ENCODE peak calls at places on chromosomes 3 and 15, in five cellular contexts. G, H, I, L and T are unnamed samples.

GRCh38 chr3:185646382-185647133 is 60.5 kb downstream of the SENP2 start:
- DNase-seq in G (no peak), H (no peak), I (no peak), L (no peak), T (no peak)

GRCh38 chr3:44887101-44887500 is 12.7 kb downstream of the TGM4 start:
- DNase-seq in G (no peak), H (no peak), I (no peak), L (no peak), T (no peak)

GRCh38 chr3:155326901-155327300 is 33.4 kb upstream of the STRIT1 start:
- DNase-seq in G (no peak), H (no peak), I (no peak), L (no peak), T (no peak)

GRCh38 chr15:60683156-60683555 is 204.2 kb upstream of the ICE2 start:
- DNase-seq in G (no peak), H (no peak), I (no peak), L (no peak), T (no peak)

GRCh38 chr3:196012481-196012880 is 69.4 kb downstream of the TFRC start:
- DNase-seq in G (no peak), H (no peak), I (no peak), L (no peak), T (no peak)

GRCh38 chr3:159763466-159764210 is 225.0 kb upstream of the IL12A start:
- DNase-seq in G (peak; percentile 91), H (peak; percentile 62), I (no peak), L (peak; percentile 93), T (peak; percentile 92)

GRCh38 chr3:139134678-139135372 is 90.1 kb upstream of the PRR23C start:
- DNase-seq in G (no peak), H (no peak), I (no peak), L (peak; percentile 32), T (no peak)

GRCh38 chr3:183554377-183554776 is 1.1 kb downstream of the KLHL6 start:
- DNase-seq in G (no peak), H (no peak), I (no peak), L (peak; percentile 26), T (no peak)

GRCh38 chr15:67968564-67969440 is 85.3 kb upstream of the PIAS1 start:
- DNase-seq in G (no peak), H (no peak), I (no peak), L (no peak), T (no peak)

GRCh38 chr3:3429841-3430240 is 250.3 kb upstream of the CRBN start:
- DNase-seq in G (no peak), H (no peak), I (no peak), L (no peak), T (no peak)

GRCh38 chr3:38127611-38128302 is 9.2 kb downstream of the ACAA1 start:
- DNase-seq in G (no peak), H (peak; percentile 15), I (no peak), L (no peak), T (no peak)

GRCh38 chr3:112973325-112974177 is 1.4 kb downstream of the CD200R1 start:
- DNase-seq in G (no peak), H (no peak), I (peak; percentile 66), L (no peak), T (no peak)

GRCh38 chr3:189389346-189389745 is 217.6 kb downstream of the TPRG1 start:
- DNase-seq in G (no peak), H (no peak), I (no peak), L (peak; percentile 79), T (no peak)

GRCh38 chr3:64398431-64398830 is 173.2 kb upstream of the PRICKLE2 start:
- DNase-seq in G (no peak), H (no peak), I (no peak), L (no peak), T (peak; percentile 15)

GRCh38 chr15:45133561-45133920 is 3.7 kb downstream of the DUOX1 start:
- DNase-seq in G (peak; percentile 60), H (no peak), I (no peak), L (peak; percentile 17), T (peak; percentile 25)

GRCh38 chr3:179168933-179169332 is 20.8 kb downstream of the PIK3CA start:
- DNase-seq in G (no peak), H (no peak), I (no peak), L (no peak), T (no peak)

GRCh38 chr15:52378746-52379394 is 83.3 kb upstream of the MYO5C start:
- DNase-seq in G (no peak), H (no peak), I (peak; percentile 77), L (no peak), T (no peak)

GRCh38 chr15:74203914-74204431 is 1.4 kb upstream of the STRA6 start:
- DNase-seq in G (no peak), H (no peak), I (no peak), L (peak; percentile 31), T (peak; percentile 70)

GRCh38 chr3:141646760-141647561 is 91.1 kb upstream of the RNF7 start:
- DNase-seq in G (peak; percentile 73), H (no peak), I (no peak), L (peak; percentile 40), T (peak; percentile 88)

GRCh38 chr3:75082845-75083244 is 468.4 kb upstream of the CNTN3 start:
- DNase-seq in G (no peak), H (no peak), I (no peak), L (no peak), T (no peak)

GRCh38 chr3:128598884-128599664 is 51.5 kb downstream of the RPN1 start:
- DNase-seq in G (no peak), H (no peak), I (no peak), L (no peak), T (no peak)

GRCh38 chr15:69121198-69121828 is 39.1 kb upstream of the GLCE start:
- DNase-seq in G (no peak), H (no peak), I (no peak), L (no peak), T (no peak)
- H3K27me3 ChIP-seq in G (peaks cover 4% of the 10 kb centered on the region), H (peaks cover 28% of the 10 kb centered on the region), I (no peaks in the 10 kb centered on the region), L (no peaks in the 10 kb centered on the region), T (no peaks in the 10 kb centered on the region)

GRCh38 chr3:48689384-48689783 is 3.7 kb upstream of the NCKIPSD start:
- DNase-seq in G (no peak), H (no peak), I (no peak), L (no peak), T (no peak)
- H3K27ac ChIP-seq in G (no peak overlapping the region), H (no peak overlapping the region), I (no peak overlapping the region), L (no peak overlapping the region), T (no peak overlapping the region)

DNA sequence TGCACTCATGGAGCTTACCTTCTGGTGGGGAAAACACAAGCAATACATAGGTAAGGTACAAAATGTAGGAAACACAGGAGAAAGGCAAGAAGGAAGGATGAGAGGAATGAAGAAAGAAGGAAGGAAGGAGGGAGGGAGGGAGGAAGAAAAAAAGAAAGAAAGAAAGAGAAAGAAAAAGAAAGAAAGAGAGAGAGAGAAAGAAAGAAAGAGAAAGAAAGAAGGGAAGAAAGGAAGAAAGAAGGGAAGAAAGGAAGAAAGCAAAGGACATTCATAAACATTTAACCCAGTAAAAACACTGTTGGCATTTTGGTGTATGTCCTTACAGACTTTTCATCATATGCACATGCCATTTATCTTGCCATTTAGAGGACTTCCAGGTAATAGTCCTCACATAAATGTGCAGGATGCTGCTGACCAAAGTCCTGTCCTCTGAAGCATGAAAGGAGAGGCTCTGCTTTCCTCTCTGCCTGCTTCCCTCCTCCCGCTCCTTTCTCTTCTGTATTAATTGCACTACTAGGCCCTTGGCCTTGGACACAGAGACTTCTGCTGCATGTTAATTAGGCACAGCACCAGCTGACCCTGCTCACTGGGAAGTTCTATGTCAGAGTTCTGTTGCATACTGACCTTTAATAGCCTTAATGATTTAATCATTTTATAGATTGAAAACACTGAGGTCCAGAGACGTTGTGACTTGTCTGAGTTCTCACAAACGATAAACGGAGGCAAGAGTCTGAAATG is 29.7 kb upstream of the NDUFB4 start:
- DNase-seq in G (no peak), H (no peak), I (no peak), L (no peak), T (no peak)
- H3K4me3 ChIP-seq in G (no peak overlapping the region), H (no peak overlapping the region), I (no peak overlapping the region), L (no peak overlapping the region), T (no peak overlapping the region)

DNA sequence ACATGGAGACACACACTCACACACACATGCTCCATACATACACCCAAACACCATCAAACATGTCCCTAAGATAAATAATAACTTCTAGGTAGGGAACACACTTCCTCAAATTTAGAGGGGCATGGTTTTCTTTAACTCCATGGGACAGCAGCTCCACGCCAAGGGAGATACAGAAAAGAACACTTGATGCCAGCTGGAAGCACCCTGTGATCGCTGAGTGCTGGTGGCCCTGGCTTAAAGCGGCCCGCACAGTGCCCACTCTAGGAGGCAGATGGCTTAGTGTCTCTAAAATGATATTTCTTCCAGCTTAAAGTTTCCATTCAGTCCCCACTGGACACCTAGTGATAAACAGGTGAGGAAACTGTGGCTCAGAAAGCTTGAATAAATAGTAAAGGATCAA is 232.9 kb downstream of the UACA start:
- DNase-seq in G (no peak), H (no peak), I (no peak), L (no peak), T (no peak)
- H3K27me3 ChIP-seq in G (peaks cover 10% of the 10 kb centered on the region), H (peaks cover 9% of the 10 kb centered on the region), I (no peaks in the 10 kb centered on the region), L (peaks cover 12% of the 10 kb centered on the region), T (no peaks in the 10 kb centered on the region)

GRCh38 chr3:27713066-27713400 is 9.1 kb downstream of the EOMES start:
- DNase-seq in G (no peak), H (no peak), I (no peak), L (no peak), T (no peak)
- H3K27ac ChIP-seq in G (no peak overlapping the region), H (no peak overlapping the region), I (no peak overlapping the region), L (no peak overlapping the region), T (no peak overlapping the region)